ENCODE peak calls at places on chromosomes 11 and 22, in eight cellular contexts. S is lung; Z is CD8-positive, alpha-beta T cell; R is gastrocnemius medialis; Y is psoas muscle; U is HepG2; V is tibial nerve; P is H9. J is an unnamed sample. For H3K9me3, the result is how much of the 10 kb centered on the place peaks cover.

GRCh38 chr11:96091476-96091875 is 167.6 kb upstream of the MTMR2 start:
- DNase-seq in Z (no peak), P (no peak), R (no peak), Y (no peak), S (no peak), U (peak), V (no peak), J (no peak)

GRCh38 chr11:96102664-96103068 is 178.8 kb upstream of the MTMR2 start:
- DNase-seq in S (no peak), Z (no peak), R (no peak), Y (no peak), U (no peak), V (no peak), P (no peak), J (no peak)

GRCh38 chr11:409600-410471 is 5.0 kb downstream of the SIGIRR start:
- DNase-seq in Y (peak), S (no peak), V (no peak), U (peak), R (no peak), P (no peak), Z (no peak), J (no peak)

GRCh38 chr22:17969732-17970131 is 54.6 kb downstream of the MICAL3 start:
- DNase-seq in Y (no peak), R (no peak), Z (no peak), S (no peak), V (no peak), U (no peak), P (no peak), J (no peak)

GRCh38 chr22:29269230-29269604 is 1.1 kb downstream of the EWSR1 start:
- DNase-seq in Z (no peak), R (no peak), S (no peak), P (no peak), U (no peak), V (no peak), Y (no peak), J (no peak)

GRCh38 chr22:43921361-43921760 is 2.2 kb upstream of the PNPLA3 start:
- DNase-seq in S (no peak), Z (no peak), V (no peak), U (peak), Y (no peak), R (peak), P (no peak), J (no peak)

GRCh38 chr11:11843233-11843632 is 1.5 kb downstream of the USP47 start:
- DNase-seq in V (no peak), Z (no peak), Y (no peak), P (no peak), R (no peak), S (no peak), U (peak), J (no peak)

GRCh38 chr22:41286639-41287091 is 678 bp upstream of the RANGAP1 start:
- DNase-seq in R (no peak), V (no peak), P (no peak), U (peak), Y (no peak), Z (no peak), S (peak), J (no peak)

GRCh38 chr11:119422505-119423416 is at the start of gene THY1:
- DNase-seq in P (peak), U (no peak), V (no peak), Z (no peak), Y (no peak), S (no peak), R (no peak), J (no peak)

GRCh38 chr11:44833221-44833620 is 106.5 kb downstream of the TSPAN18 start:
- DNase-seq in S (no peak), Z (no peak), V (no peak), U (no peak), R (no peak), Y (no peak), P (no peak), J (no peak)

GRCh38 chr11:118872403-118872821 is 11.3 kb upstream of the CXCR5 start:
- DNase-seq in V (no peak), P (no peak), S (no peak), U (no peak), Y (no peak), Z (no peak), R (no peak), J (peak)

GRCh38 chr11:74730601-74731260 is 495 bp downstream of the CHRDL2 start:
- DNase-seq in R (no peak), Y (no peak), Z (no peak), P (peak), S (no peak), U (no peak), V (no peak), J (no peak)

GRCh38 chr11:35486446-35486845 is 39.0 kb downstream of the PAMR1 start:
- DNase-seq in R (no peak), V (no peak), Z (no peak), S (no peak), U (no peak), Y (no peak), P (no peak), J (no peak)

GRCh38 chr11:77801477-77801876 is 19.0 kb downstream of the RSF1 start:
- DNase-seq in P (no peak), Y (no peak), R (no peak), S (no peak), Z (no peak), U (peak), V (no peak), J (no peak)

GRCh38 chr11:116100016-116100415 is 595.8 kb upstream of the CADM1 start:
- DNase-seq in R (no peak), S (no peak), U (no peak), P (no peak), V (no peak), Y (no peak), Z (no peak), J (no peak)

GRCh38 chr11:131932584-131933360 is 562.4 kb downstream of the NTM start:
- DNase-seq in V (no peak), R (no peak), U (no peak), Z (no peak), Y (no peak), P (no peak), S (no peak), J (no peak)

GRCh38 chr11:31059529-31059928 is 310.0 kb downstream of the DCDC1 start:
- DNase-seq in S (no peak), R (no peak), V (no peak), Y (no peak), P (no peak), U (peak), Z (no peak), J (no peak)

GRCh38 chr11:57323503-57324153 is 1.1 kb downstream of the TNKS1BP1 start:
- DNase-seq in R (no peak), S (no peak), P (no peak), Y (peak), U (no peak), V (no peak), Z (no peak), J (no peak)

GRCh38 chr22:33188316-33188715 is 130.1 kb upstream of the SYN3 start:
- DNase-seq in U (no peak), R (no peak), P (no peak), V (no peak), Z (no peak), S (no peak), Y (no peak), J (no peak)

GRCh38 chr22:44622147-44622427 is 79.9 kb upstream of the PRR5 start:
- DNase-seq in Y (peak), V (no peak), S (no peak), U (no peak), R (no peak), Z (peak), P (peak), J (no peak)

GRCh38 chr11:9688716-9689511 is 25.0 kb downstream of the SWAP70 start:
- DNase-seq in U (no peak), V (no peak), P (no peak), S (no peak), R (no peak), Y (no peak), Z (no peak), J (no peak)

GRCh38 chr22:27241430-27242110 is 560.0 kb downstream of the MN1 start:
- DNase-seq in P (no peak), U (no peak), V (no peak), Z (no peak), S (no peak), R (no peak), Y (peak), J (no peak)

GRCh38 chr11:112564228-112564955 is 303.7 kb upstream of the PLET1 start:
- DNase-seq in V (peak), Y (no peak), R (peak), Z (no peak), U (peak), S (no peak), P (no peak), J (no peak)

GRCh38 chr11:36130401-36130800 is 158.8 kb downstream of the COMMD9 start:
- DNase-seq in V (no peak), R (no peak), U (no peak), S (no peak), Y (no peak), P (no peak), Z (no peak), J (no peak)

GRCh38 chr11:16356751-16357365 is 512 bp upstream of the SOX6 start:
- DNase-seq in U (no peak), R (no peak), V (no peak), Y (no peak), S (no peak), P (no peak), Z (no peak), J (no peak)

GRCh38 chr22:32482708-32483107 is 8.1 kb downstream of the FBXO7 start:
- DNase-seq in Y (no peak), V (no peak), S (no peak), Z (no peak), P (no peak), R (no peak), U (no peak), J (no peak)

GRCh38 chr22:45896153-45896951 is 80.6 kb downstream of the WNT7B start:
- DNase-seq in U (no peak), P (peak), S (peak), V (no peak), Y (peak), R (no peak), Z (no peak), J (no peak)

GRCh38 chr11:32015435-32015834 is 75.4 kb upstream of the RCN1 start:
- DNase-seq in Y (no peak), V (no peak), Z (no peak), S (no peak), R (no peak), P (no peak), U (no peak), J (no peak)

GRCh38 chr11:12559011-12559410 is 115.2 kb upstream of the TEAD1 start:
- DNase-seq in Z (no peak), R (no peak), Y (no peak), P (no peak), S (no peak), U (no peak), V (no peak), J (no peak)

GRCh38 chr11:65433657-65434056 is 11.1 kb downstream of the NEAT1 start:
- DNase-seq in U (no peak), Z (no peak), V (peak), Y (no peak), R (no peak), S (no peak), P (no peak), J (no peak)

GRCh38 chr11:130771708-130772107 is 144.6 kb downstream of the SNX19 start:
- DNase-seq in U (no peak), P (no peak), Y (no peak), Z (no peak), V (no peak), R (no peak), S (no peak), J (no peak)

GRCh38 chr22:43541462-43542407 is 129.9 kb downstream of the MPPED1 start:
- DNase-seq in U (no peak), P (peak), S (no peak), R (no peak), V (no peak), Z (no peak), Y (no peak), J (no peak)

GRCh38 chr11:132595711-132596111 is 936.6 kb downstream of the OPCML start:
- DNase-seq in V (no peak), Z (no peak), P (no peak), U (no peak), R (no peak), S (peak), Y (no peak), J (no peak)

GRCh38 chr22:41805639-41806038 is 5.2 kb downstream of the CCDC134 start:
- DNase-seq in R (no peak), U (no peak), V (no peak), P (no peak), Y (no peak), S (no peak), Z (no peak), J (no peak)

GRCh38 chr11:39810358-39810757 is 1649.1 kb downstream of the LRRC4C start:
- DNase-seq in U (no peak), R (no peak), S (no peak), P (peak), V (no peak), Z (no peak), Y (no peak), J (no peak)

GRCh38 chr22:49300241-49300640 is 527.4 kb downstream of the BRD1 start:
- DNase-seq in Z (no peak), U (no peak), Y (no peak), P (peak), S (no peak), V (no peak), R (no peak), J (no peak)

GRCh38 chr22:49302150-49302460 is 525.6 kb downstream of the BRD1 start:
- DNase-seq in Z (no peak), Y (no peak), S (no peak), U (no peak), V (no peak), P (no peak), R (no peak), J (no peak)

GRCh38 chr22:49302530-49302929 is 525.1 kb downstream of the BRD1 start:
- DNase-seq in P (peak), V (no peak), Y (no peak), U (no peak), R (no peak), S (no peak), Z (no peak), J (no peak)

GRCh38 chr22:49300951-49301397 is 526.7 kb downstream of the BRD1 start:
- DNase-seq in S (no peak), Z (no peak), Y (no peak), V (no peak), P (peak), R (no peak), U (no peak), J (no peak)

GRCh38 chr22:49301398-49302149 is 526.1 kb downstream of the BRD1 start:
- DNase-seq in Z (no peak), S (no peak), R (no peak), Y (no peak), U (no peak), P (peak), V (no peak), J (no peak)
- H3K9me3 ChIP-seq in Z (under half), S (under half), R (under half), Y (under half), U (under half), P (under half), V (under half), J (under half)

GRCh38 chr11:1414650-1415049 is 24.9 kb downstream of the BRSK2 start:
- DNase-seq in Z (no peak), Y (no peak), R (no peak), V (no peak), P (no peak), U (no peak), S (no peak), J (no peak)
- H3K9me3 ChIP-seq in Z (under half), Y (under half), R (under half), V (under half), P (under half), U (under half), S (under half), J (under half)

GRCh38 chr11:70928854-70929598 is 323.4 kb downstream of the SHANK2 start:
- DNase-seq in Z (no peak), U (no peak), S (no peak), Y (peak), P (no peak), R (no peak), V (no peak), J (no peak)

GRCh38 chr11:70924108-70924507 is 328.3 kb downstream of the SHANK2 start:
- DNase-seq in S (no peak), V (no peak), Z (no peak), P (no peak), Y (no peak), U (no peak), R (no peak), J (no peak)

GRCh38 chr11:70925238-70925637 is 327.1 kb downstream of the SHANK2 start:
- DNase-seq in P (no peak), R (no peak), V (no peak), U (no peak), S (no peak), Y (no peak), Z (no peak), J (no peak)

GRCh38 chr11:70930215-70930614 is 322.2 kb downstream of the SHANK2 start:
- DNase-seq in S (no peak), P (no peak), U (no peak), R (no peak), V (no peak), Z (no peak), Y (no peak), J (no peak)

GRCh38 chr11:70926543-70926942 is 325.8 kb downstream of the SHANK2 start:
- DNase-seq in Y (no peak), Z (no peak), S (no peak), U (no peak), P (no peak), R (no peak), V (no peak), J (no peak)
- H3K9me3 ChIP-seq in Y (under half), Z (under half), S (under half), U (under half), P (under half), R (under half), V (under half), J (under half)

GRCh38 chr22:30982501-30982900 is 13.4 kb downstream of the TUG1 start:
- DNase-seq in R (no peak), Z (no peak), P (no peak), V (no peak), S (no peak), Y (no peak), U (no peak), J (no peak)

GRCh38 chr22:30984317-30984716 is 15.3 kb downstream of the TUG1 start:
- DNase-seq in R (no peak), V (no peak), Z (no peak), U (peak), S (no peak), Y (no peak), P (no peak), J (no peak)

GRCh38 chr22:30985561-30986208 is 16.6 kb downstream of the TUG1 start:
- DNase-seq in P (no peak), Y (no peak), Z (no peak), U (peak), V (no peak), S (no peak), R (no peak), J (no peak)

GRCh38 chr22:30978304-30978962 is 9.4 kb downstream of the TUG1 start:
- DNase-seq in U (no peak), R (no peak), Y (no peak), V (no peak), Z (no peak), S (no peak), P (no peak), J (no peak)

DNA sequence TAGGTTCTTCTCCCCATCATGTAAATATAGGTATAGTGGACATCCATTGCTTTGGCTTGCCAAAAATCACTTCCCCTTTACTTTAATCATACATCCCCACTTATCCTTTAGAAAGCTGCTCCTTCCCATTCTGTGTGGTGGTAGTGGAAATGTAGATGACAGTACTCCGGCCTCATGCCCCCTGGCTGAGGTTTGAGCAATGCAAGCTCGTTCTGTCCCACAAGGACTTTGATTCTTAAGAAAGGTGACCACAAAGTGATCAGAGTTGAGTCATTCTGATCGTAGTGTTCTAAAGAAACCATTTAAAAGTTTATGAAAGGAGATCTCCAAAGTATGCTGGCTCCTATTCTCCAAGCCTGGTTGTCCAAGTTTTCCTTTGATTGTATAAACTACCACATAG is 10.9 kb downstream of the TUG1 start:
- DNase-seq in S (no peak), Y (no peak), P (no peak), Z (no peak), V (no peak), R (no peak), U (no peak), J (no peak)
- H3K9me3 ChIP-seq in S (under half), Y (under half), P (under half), Z (under half), V (under half), R (under half), U (under half), J (under half)

GRCh38 chr11:124978316-124978715 is 24.3 kb downstream of the CCDC15 start:
- DNase-seq in P (no peak), Y (no peak), V (no peak), S (no peak), R (no peak), U (no peak), Z (no peak), J (no peak)
- H3K9me3 ChIP-seq in P (under half), Y (under half), V (under half), S (under half), R (under half), U (under half), Z (under half), J (under half)

GRCh38 chr11:64401775-64402174 is 42.8 kb downstream of the RPS6KA4 start:
- DNase-seq in Y (no peak), S (no peak), U (no peak), P (no peak), V (no peak), R (no peak), Z (no peak), J (no peak)
- H3K9me3 ChIP-seq in Y (under half), S (under half), U (under half), P (under half), V (under half), R (under half), Z (under half), J (under half)

GRCh38 chr22:48754611-48755331 is 1072.9 kb downstream of the BRD1 start:
- DNase-seq in Y (no peak), P (no peak), Z (no peak), V (no peak), U (no peak), R (no peak), S (peak), J (no peak)

GRCh38 chr22:48753752-48754517 is 1073.7 kb downstream of the BRD1 start:
- DNase-seq in Y (no peak), S (peak), R (no peak), V (no peak), U (no peak), Z (no peak), P (no peak), J (no peak)

GRCh38 chr22:48756146-48757111 is 1071.2 kb downstream of the BRD1 start:
- DNase-seq in Y (no peak), V (peak), R (no peak), P (no peak), Z (no peak), U (no peak), S (peak), J (no peak)

GRCh38 chr22:48753381-48753730 is 1074.3 kb downstream of the BRD1 start:
- DNase-seq in P (no peak), V (no peak), R (no peak), S (peak), Y (no peak), Z (no peak), U (no peak), J (no peak)

GRCh38 chr22:48755332-48755949 is 1072.2 kb downstream of the BRD1 start:
- DNase-seq in Y (no peak), R (no peak), P (no peak), U (no peak), V (no peak), S (peak), Z (no peak), J (no peak)
- H3K9me3 ChIP-seq in Y (under half), R (under half), P (under half), U (under half), V (under half), S (under half), Z (under half), J (under half)